ENCODE peak calls at places on chromosomes 13 and 19, in five cellular contexts. O, Y, T, U and R are unnamed samples.

GRCh38 chr19:47228937-47229673 is 1.9 kb downstream of the BBC3 start:
- DNase-seq in O (peak), T (no peak), U (no peak), Y (no peak), R (no peak)

GRCh38 chr13:20118268-20119140 is 42.3 kb downstream of the GJA3 start:
- DNase-seq in T (no peak), Y (no peak), U (peak), O (no peak), R (no peak)

GRCh38 chr19:40162104-40162503 is 29.1 kb upstream of the MAP3K10 start:
- DNase-seq in U (no peak), O (no peak), T (no peak), Y (no peak), R (no peak)

GRCh38 chr13:30808600-30808999 is 73.3 kb downstream of the ALOX5AP start:
- DNase-seq in Y (no peak), T (no peak), U (no peak), O (peak), R (no peak)

GRCh38 chr19:19470579-19470978 is 44.8 kb downstream of the TSSK6 start:
- DNase-seq in O (no peak), U (no peak), Y (no peak), T (no peak), R (no peak)

GRCh38 chr19:55353803-55354697 is 469 bp downstream of the COX6B2 start:
- DNase-seq in U (peak), O (peak), T (peak), Y (peak), R (no peak)

GRCh38 chr13:98909016-98909415 is 68.8 kb downstream of the DOCK9 start:
- DNase-seq in U (no peak), O (peak), T (no peak), Y (no peak), R (no peak)

GRCh38 chr13:30864352-30865130 is 41.5 kb upstream of the MEDAG start:
- DNase-seq in U (no peak), O (peak), T (no peak), Y (no peak), R (no peak)

GRCh38 chr13:64704121-64704520 is 2526.0 kb downstream of the PCDH9 start:
- DNase-seq in O (no peak), U (no peak), T (no peak), Y (no peak), R (no peak)

GRCh38 chr19:7187605-7188339 is 106.4 kb downstream of the INSR start:
- DNase-seq in U (no peak), O (peak), Y (no peak), T (no peak), R (no peak)

GRCh38 chr13:101305981-101306411 is 110.3 kb downstream of the NALCN start:
- DNase-seq in U (no peak), O (no peak), Y (no peak), T (no peak), R (no peak)

GRCh38 chr19:58558066-58558622 is at the start of gene UBE2M:
- DNase-seq in Y (no peak), T (no peak), O (peak), U (peak), R (no peak)

GRCh38 chr19:49097453-49098288 is 12.4 kb downstream of the SNRNP70 start:
- DNase-seq in U (peak), T (peak), O (peak), Y (peak), R (peak)